ENCODE peak calls at places on chromosomes 6 and 20, in ten cellular contexts. K, O, M, H, X, S, I, Q, U and D are unnamed samples.

GRCh38 chr6:21666788-21667681 is 73.5 kb downstream of the SOX4 start:
- DNase-seq in I (peak), Q (no peak), H (peak), U (no peak), S (no peak), X (no peak), M (no peak), K (no peak), O (no peak), D (no peak)

GRCh38 chr6:57216235-57217101 is 5.6 kb downstream of the RAB23 start:
- DNase-seq in X (no peak), Q (no peak), I (no peak), K (no peak), S (no peak), U (no peak), H (peak), M (no peak), O (no peak), D (no peak)

GRCh38 chr6:1024587-1024986 is 287.3 kb upstream of the FOXQ1 start:
- DNase-seq in M (no peak), H (peak), K (no peak), O (peak), I (no peak), S (no peak), Q (peak), X (peak), U (peak), D (no peak)

GRCh38 chr20:10619427-10619826 is 54.4 kb downstream of the JAG1 start:
- DNase-seq in O (peak), X (no peak), H (peak), I (no peak), Q (peak), K (no peak), M (no peak), U (peak), S (no peak), D (no peak)

GRCh38 chr20:38997622-38998021 is 35.5 kb downstream of the DHX35 start:
- DNase-seq in X (no peak), I (no peak), M (peak), H (no peak), S (peak), K (no peak), O (no peak), U (no peak), Q (no peak), D (no peak)

GRCh38 chr6:119536666-119537065 is 187.1 kb upstream of the MAN1A1 start:
- DNase-seq in I (no peak), O (no peak), H (no peak), S (no peak), U (no peak), X (no peak), Q (no peak), M (no peak), K (no peak), D (no peak)

GRCh38 chr6:51675551-51676275 is 411.7 kb downstream of the PKHD1 start:
- DNase-seq in I (no peak), H (no peak), U (no peak), M (no peak), Q (no peak), S (no peak), X (no peak), K (no peak), O (no peak), D (peak)

GRCh38 chr20:38703526-38703925 is 20.8 kb upstream of the SLC32A1 start:
- DNase-seq in Q (peak), I (no peak), M (no peak), H (no peak), S (no peak), K (no peak), O (no peak), U (no peak), X (no peak), D (no peak)

GRCh38 chr20:25669826-25670422 is 26.7 kb downstream of the ZNF337 start:
- DNase-seq in H (peak), O (no peak), K (no peak), Q (peak), U (peak), I (no peak), S (peak), M (no peak), X (no peak), D (no peak)

GRCh38 chr20:53792946-53793536 is 199.4 kb upstream of the ZNF217 start:
- DNase-seq in K (no peak), Q (no peak), M (no peak), U (no peak), H (no peak), X (no peak), S (no peak), O (no peak), I (no peak), D (no peak)

GRCh38 chr20:46647469-46647868 is 3.8 kb downstream of the SLC13A3 start:
- DNase-seq in Q (no peak), K (no peak), O (no peak), M (no peak), S (no peak), H (no peak), X (no peak), I (no peak), U (no peak), D (no peak)

GRCh38 chr6:157510329-157511188 is 129.6 kb downstream of the ZDHHC14 start:
- DNase-seq in Q (no peak), O (no peak), S (no peak), K (no peak), M (no peak), H (no peak), U (no peak), X (no peak), I (no peak), D (no peak)

GRCh38 chr6:123655520-123656306 is 19.0 kb upstream of the TRDN start:
- DNase-seq in O (no peak), S (no peak), Q (no peak), U (no peak), X (no peak), I (no peak), M (no peak), K (no peak), H (no peak), D (no peak)

GRCh38 chr20:20360464-20360863 is 7.4 kb upstream of the INSM1 start:
- DNase-seq in I (no peak), X (no peak), M (no peak), H (peak), U (peak), Q (no peak), O (peak), K (no peak), S (peak), D (peak)

GRCh38 chr20:63188159-63188442 is 27.8 kb downstream of the YTHDF1 start:
- DNase-seq in M (no peak), Q (no peak), H (no peak), K (no peak), O (no peak), U (no peak), I (no peak), X (no peak), S (no peak), D (no peak)

GRCh38 chr20:20892328-20892727 is 179.9 kb upstream of the RALGAPA2 start:
- DNase-seq in S (no peak), O (no peak), Q (no peak), H (no peak), M (no peak), U (no peak), X (no peak), K (no peak), I (no peak), D (no peak)